ENCODE peak calls at places on chromosomes 4 and X, in seven cellular contexts. E is choroid plexus epithelial cell, K is AG10803, U is thoracic aorta, O is adrenal gland, L is GM06990, T is upper lobe of right lung. Q is an unnamed sample.

GRCh38 chrX:68895339-68896250 is 66.8 kb downstream of the EFNB1 start:
- DNase-seq in E (peak; percentile 37), K (peak; percentile 2), U (peak; percentile 15), O (peak; percentile 53), L (no peak), T (no peak), Q (no peak)

GRCh38 chr4:20253799-20254409 is 2.2 kb downstream of the SLIT2 start:
- DNase-seq in E (peak; percentile 33), K (peak; percentile 45), U (no peak), O (peak; percentile 52), L (peak; percentile 9), T (peak; percentile 66), Q (no peak)

GRCh38 chr4:15089979-15090378 is 87.7 kb downstream of the CPEB2 start:
- DNase-seq in E (no peak), K (no peak), U (no peak), O (no peak), L (no peak), T (no peak), Q (no peak)

GRCh38 chrX:109533631-109534030 is 3.0 kb upstream of the NXT2 start:
- DNase-seq in E (peak; percentile 10), K (peak; percentile 2), U (no peak), O (no peak), L (no peak), T (no peak), Q (no peak)

GRCh38 chr4:158211288-158211687 is 1.0 kb downstream of the TMEM144 start:
- DNase-seq in E (peak; percentile 12), K (no peak), U (no peak), O (no peak), L (no peak), T (no peak), Q (no peak)

GRCh38 chr4:37763831-37764230 is 62.7 kb upstream of the PGM2 start:
- DNase-seq in E (no peak), K (no peak), U (no peak), O (no peak), L (no peak), T (no peak), Q (no peak)

GRCh38 chr4:183081116-183081469 is 18.0 kb upstream of the WWC2 start:
- DNase-seq in E (no peak), K (no peak), U (no peak), O (no peak), L (no peak), T (no peak), Q (no peak)

GRCh38 chr4:143399113-143399949 is 62.7 kb downstream of the GAB1 start:
- DNase-seq in E (peak; percentile 52), K (peak; percentile 27), U (no peak), O (no peak), L (no peak), T (no peak), Q (no peak)

GRCh38 chrX:119871245-119871598 is 311 bp downstream of the RNF113A start:
- DNase-seq in E (no peak), K (no peak), U (no peak), O (no peak), L (no peak), T (no peak), Q (no peak)

GRCh38 chrX:138872537-138872936 is 161.0 kb upstream of the FGF13 start:
- DNase-seq in E (no peak), K (no peak), U (no peak), O (no peak), L (no peak), T (no peak), Q (no peak)

GRCh38 chr4:151666501-151666900 is 94.3 kb downstream of the GATB start:
- DNase-seq in E (no peak), K (no peak), U (no peak), O (no peak), L (no peak), T (no peak), Q (no peak)

GRCh38 chr4:27000820-27001219 is 140.2 kb downstream of the STIM2 start:
- DNase-seq in E (no peak), K (no peak), U (no peak), O (no peak), L (no peak), T (no peak), Q (no peak)

GRCh38 chrX:14697453-14697852 is 168.1 kb downstream of the GLRA2 start:
- DNase-seq in E (peak; percentile 30), K (no peak), U (no peak), O (peak; percentile 53), L (no peak), T (no peak), Q (no peak)

GRCh38 chr4:153541426-153542096 is 75.4 kb downstream of the TMEM131L start:
- DNase-seq in E (peak; percentile 92), K (peak; percentile 97), U (no peak), O (no peak), L (no peak), T (no peak), Q (peak; percentile 96)

GRCh38 chr4:181685911-181686310 is 557.3 kb upstream of the TENM3 start:
- DNase-seq in E (peak; percentile 90), K (peak; percentile 89), U (no peak), O (no peak), L (no peak), T (no peak), Q (no peak)

GRCh38 chr4:35151816-35152572 is 1092.3 kb downstream of the ARAP2 start:
- DNase-seq in E (no peak), K (no peak), U (no peak), O (no peak), L (no peak), T (no peak), Q (no peak)
- TF ChIP-seq CTCF in E (peak; percentile 10), K (no peak), U (no peak), O (no peak), L (peak; percentile 19), T (peak; percentile 25), Q (peak; percentile 14)

GRCh38 chrX:86295293-86295692 is 147.0 kb downstream of the DACH2 start:
- DNase-seq in E (no peak), K (no peak), U (no peak), O (no peak), L (no peak), T (no peak), Q (no peak)
- H3K4me3 ChIP-seq in E (no peak overlapping the region), K (no peak overlapping the region), U (no peak overlapping the region), O (no peak overlapping the region), L (no peak overlapping the region), T (no peak overlapping the region), Q (no peak overlapping the region)

GRCh38 chrX:31420711-31421151 is 348.9 kb upstream of the FTHL17 start:
- DNase-seq in E (peak; percentile 52), K (peak; percentile 21), U (no peak), O (no peak), L (no peak), T (no peak), Q (no peak)

GRCh38 chrX:31421441-31421840 is 349.6 kb upstream of the FTHL17 start:
- DNase-seq in E (no peak), K (no peak), U (no peak), O (no peak), L (no peak), T (no peak), Q (no peak)

GRCh38 chrX:31420302-31420701 is 348.5 kb upstream of the FTHL17 start:
- DNase-seq in E (no peak), K (no peak), U (no peak), O (no peak), L (peak; percentile 20), T (no peak), Q (no peak)

GRCh38 chrX:31423575-31424284 is 351.9 kb upstream of the FTHL17 start:
- DNase-seq in E (peak; percentile 80), K (peak; percentile 68), U (no peak), O (peak; percentile 34), L (no peak), T (no peak), Q (no peak)
- TF ChIP-seq CTCF in E (peak; percentile 63), K (peak; percentile 41), U (no peak), O (peak; percentile 26), L (peak; percentile 55), T (peak; percentile 16), Q (peak; percentile 34)

GRCh38 chrX:43702079-43702524 is 46.0 kb downstream of the MAOA start:
- DNase-seq in E (no peak), K (no peak), U (no peak), O (no peak), L (no peak), T (no peak), Q (no peak)

GRCh38 chrX:43702660-43703059 is 46.6 kb downstream of the MAOA start:
- DNase-seq in E (no peak), K (no peak), U (no peak), O (no peak), L (no peak), T (no peak), Q (no peak)

GRCh38 chrX:43706786-43707185 is 50.7 kb downstream of the MAOA start:
- DNase-seq in E (peak; percentile 46), K (peak; percentile 3), U (no peak), O (no peak), L (no peak), T (no peak), Q (no peak)

GRCh38 chrX:43707812-43708548 is 51.9 kb downstream of the MAOA start:
- DNase-seq in E (peak; percentile 54), K (no peak), U (no peak), O (peak; percentile 59), L (no peak), T (no peak), Q (no peak)

GRCh38 chrX:43703211-43703791 is 47.2 kb downstream of the MAOA start:
- DNase-seq in E (peak; percentile 65), K (peak; percentile 37), U (no peak), O (no peak), L (no peak), T (no peak), Q (peak; percentile 23)
- H3K4me3 ChIP-seq in E (no peak overlapping the region), K (no peak overlapping the region), U (no peak overlapping the region), O (no peak overlapping the region), L (no peak overlapping the region), T (no peak overlapping the region), Q (no peak overlapping the region)

DNA sequence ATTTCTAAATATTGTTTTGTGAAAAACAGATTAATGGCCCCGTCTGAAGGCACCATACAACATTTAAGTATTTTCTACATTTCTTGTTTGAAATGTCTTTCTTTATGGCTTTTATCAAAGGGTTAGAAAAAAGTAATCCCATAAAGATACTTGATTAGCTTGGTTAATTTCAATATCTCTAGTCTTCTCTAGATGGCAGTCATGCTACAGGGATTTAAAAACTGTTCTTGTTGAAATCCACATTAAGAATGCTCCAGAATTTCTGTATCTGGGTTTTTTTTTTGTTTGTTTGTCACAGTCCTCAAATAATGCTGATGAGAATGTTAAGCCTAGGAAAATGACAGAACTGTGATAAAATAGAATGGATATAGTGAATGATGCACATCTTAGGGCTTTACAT is 109.0 kb upstream of the AADAT start:
- DNase-seq in E (peak; percentile 45), K (no peak), U (no peak), O (no peak), L (no peak), T (no peak), Q (peak; percentile 1)
- TF ChIP-seq CTCF in E (no peak), K (no peak), U (no peak), O (no peak), L (no peak), T (peak; percentile 24), Q (no peak)